ENCODE peak calls at places on chromosomes 11 and 22, in six cellular contexts. B is SK-N-SH, F is GM12878, S is A549, P is HepG2, U is K562. C is an unnamed sample.

GRCh38 chr11:99422581-99423434 is 402.1 kb downstream of the CNTN5 start:
- DNase-seq in B (no peak), F (no peak), S (no peak), P (no peak), U (no peak), C (peak)

GRCh38 chr11:62445314-62445740 is 26.5 kb downstream of the SCGB1A1 start:
- DNase-seq in B (no peak), F (no peak), S (no peak), P (no peak), U (no peak), C (peak)

GRCh38 chr11:69075421-69076128 is 26.8 kb downstream of the TPCN2 start:
- DNase-seq in B (no peak), F (no peak), S (no peak), P (no peak), U (peak), C (peak)

GRCh38 chr11:6414874-6415328 is 4.0 kb downstream of the APBB1 start:
- DNase-seq in B (no peak), F (no peak), S (no peak), P (no peak), U (no peak), C (no peak)

GRCh38 chr22:38864361-38865191 is 7.4 kb downstream of the CBX6 start:
- DNase-seq in B (no peak), F (no peak), S (no peak), P (no peak), U (no peak), C (no peak)

GRCh38 chr11:44446996-44447771 is 118.3 kb upstream of the CD82 start:
- DNase-seq in B (no peak), F (no peak), S (no peak), P (no peak), U (no peak), C (no peak)

GRCh38 chr22:30474121-30474520 is 2.3 kb upstream of the SEC14L3 start:
- DNase-seq in B (no peak), F (no peak), S (no peak), P (no peak), U (no peak), C (no peak)

GRCh38 chr22:35572552-35572951 is 31.9 kb downstream of the RASD2 start:
- DNase-seq in B (no peak), F (no peak), S (no peak), P (no peak), U (no peak), C (no peak)

GRCh38 chr22:35353318-35353717 is 27.6 kb upstream of the HMOX1 start:
- DNase-seq in B (no peak), F (no peak), S (no peak), P (no peak), U (no peak), C (no peak)

GRCh38 chr22:30566125-30566524 is 8.3 kb downstream of the GAL3ST1 start:
- DNase-seq in B (no peak), F (no peak), S (no peak), P (peak), U (no peak), C (no peak)

GRCh38 chr11:117319214-117319840 is 3.3 kb upstream of the BACE1 start:
- DNase-seq in B (no peak), F (no peak), S (no peak), P (no peak), U (no peak), C (peak)

GRCh38 chr11:122115520-122116343 is at the start of gene BLID:
- DNase-seq in B (no peak), F (no peak), S (no peak), P (peak), U (peak), C (peak)

GRCh38 chr11:18001191-18001590 is 11.7 kb downstream of the SERGEF start:
- DNase-seq in B (no peak), F (no peak), S (no peak), P (no peak), U (no peak), C (peak)
- TF ChIP-seq SMC3 in B (no peak), F (no peak), S (no peak), P (no peak), U (no peak), C (no peak)

GRCh38 chr11:33624082-33624481 is 76.5 kb downstream of the C11orf91 start:
- DNase-seq in B (no peak), F (no peak), S (no peak), P (no peak), U (no peak), C (no peak)
- TF ChIP-seq SMC3 in B (no peak), F (no peak), S (no peak), P (no peak), U (no peak), C (no peak)

GRCh38 chr11:1373536-1374214 is 16.1 kb upstream of the BRSK2 start:
- DNase-seq in B (peak), F (no peak), S (no peak), P (no peak), U (no peak), C (peak)
- TF ChIP-seq SMC3 in B (no peak), F (no peak), S (no peak), P (no peak), U (no peak), C (no peak)

DNA sequence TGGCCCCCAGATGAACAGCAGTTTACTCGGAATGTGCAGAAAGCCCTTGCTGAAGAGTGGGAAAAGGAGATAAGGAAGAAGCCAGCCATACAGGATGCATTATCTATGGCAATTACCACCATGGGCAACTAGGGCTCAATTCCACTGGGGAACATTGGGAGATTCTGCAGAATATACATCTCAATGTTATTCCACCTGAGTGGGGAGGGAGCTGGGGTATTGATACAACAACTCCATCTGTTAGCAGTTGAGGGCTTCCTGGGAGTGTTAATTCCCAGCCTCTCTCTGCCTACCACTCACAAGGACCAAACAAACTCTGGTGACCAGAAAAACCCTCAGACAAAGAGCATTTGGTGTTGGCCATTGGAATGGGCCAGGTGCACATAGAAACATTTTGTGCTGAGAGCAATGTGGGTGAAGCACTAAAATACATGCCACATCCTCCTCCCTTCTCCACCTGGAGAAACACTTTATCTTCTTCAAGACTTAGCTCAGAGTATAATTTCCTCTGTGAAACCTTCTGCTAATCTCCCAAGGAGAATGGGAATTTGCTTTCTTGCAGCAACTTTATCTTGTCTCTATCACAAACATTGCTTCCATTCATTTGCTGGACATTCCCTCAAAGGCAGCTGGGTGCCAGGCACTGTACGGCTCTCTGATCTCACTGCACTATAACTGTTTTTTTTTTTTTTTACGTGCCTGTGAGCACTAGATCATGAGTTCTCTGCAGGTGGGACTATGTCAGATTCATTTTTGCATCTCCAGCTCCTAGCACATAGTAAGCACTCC is 292.2 kb downstream of the MN1 start:
- DNase-seq in B (no peak), F (no peak), S (no peak), P (no peak), U (no peak), C (no peak)
- TF ChIP-seq SMC3 in B (no peak), F (no peak), S (no peak), P (no peak), U (no peak), C (no peak)

DNA sequence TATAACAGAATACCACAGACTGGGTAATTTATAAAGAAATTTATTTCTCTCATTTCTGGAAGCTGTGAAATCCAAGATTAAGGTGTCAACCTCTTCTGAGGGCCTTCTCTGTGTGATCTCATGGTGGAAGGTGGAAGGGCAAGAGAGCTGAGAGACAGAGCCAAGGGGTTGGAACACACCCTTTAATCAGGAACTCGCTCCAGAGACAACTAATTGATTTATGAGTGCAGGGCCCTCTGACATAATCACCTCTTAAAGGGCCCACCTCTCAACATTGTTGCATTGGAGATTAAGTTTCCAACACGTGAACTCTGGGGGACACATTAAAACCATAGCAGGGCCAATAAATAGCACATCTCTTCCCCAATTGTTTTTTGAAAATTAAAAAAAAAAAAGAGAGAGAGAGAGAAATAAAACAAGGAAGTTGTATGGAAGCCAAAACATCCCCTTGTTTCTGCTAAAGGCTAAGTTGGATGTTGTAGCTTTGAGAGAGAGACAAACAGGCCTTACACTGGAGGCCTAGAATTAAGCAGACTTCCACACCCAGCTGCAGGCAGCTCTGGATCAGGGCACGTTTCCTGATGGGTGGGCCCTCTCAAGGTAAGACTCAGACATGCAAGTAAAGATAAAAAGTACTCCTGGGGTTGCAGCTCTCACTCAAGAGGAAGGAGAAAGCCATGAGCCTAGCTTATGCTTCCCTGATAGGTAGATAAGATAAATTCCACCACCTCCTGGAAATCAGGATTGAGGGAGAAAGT is 64.1 kb upstream of the BIRC3 start:
- DNase-seq in B (no peak), F (no peak), S (no peak), P (no peak), U (peak), C (no peak)
- TF ChIP-seq SMC3 in B (no peak), F (no peak), S (no peak), P (no peak), U (no peak), C (no peak)

DNA sequence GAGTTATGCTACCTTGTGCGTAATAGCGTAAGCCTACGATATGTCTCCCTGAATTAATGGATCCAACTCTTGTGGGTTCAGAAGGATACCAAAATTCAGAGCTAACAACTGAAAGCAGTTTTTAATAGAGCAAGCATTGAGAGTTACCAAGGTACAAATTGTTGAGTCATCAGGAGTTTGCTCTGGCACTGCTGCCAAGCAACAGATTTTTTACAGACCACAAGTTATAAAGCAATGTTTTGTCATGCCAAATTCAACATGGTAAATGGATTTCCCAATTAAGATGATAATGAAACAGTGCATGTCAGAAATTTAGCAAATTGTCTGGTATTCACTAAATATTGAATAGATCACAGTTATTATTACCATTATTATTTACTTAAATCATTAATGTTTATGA is 295.6 kb downstream of the NELL1 start:
- DNase-seq in B (no peak), F (no peak), S (no peak), P (no peak), U (no peak), C (no peak)
- TF ChIP-seq SMC3 in B (no peak), F (no peak), S (no peak), P (no peak), U (no peak), C (no peak)

GRCh38 chr11:75719639-75720239 is 2.1 kb downstream of the MOGAT2 start:
- DNase-seq in B (no peak), F (no peak), S (no peak), P (peak), U (no peak), C (no peak)

GRCh38 chr11:75718406-75719088 is 909 bp downstream of the MOGAT2 start:
- DNase-seq in B (no peak), F (no peak), S (no peak), P (peak), U (no peak), C (no peak)

GRCh38 chr11:75717608-75718403 is at the start of gene MOGAT2:
- DNase-seq in B (no peak), F (no peak), S (no peak), P (no peak), U (no peak), C (no peak)

GRCh38 chr11:75720639-75721038 is 3.0 kb downstream of the MOGAT2 start:
- DNase-seq in B (no peak), F (no peak), S (no peak), P (no peak), U (no peak), C (no peak)

DNA sequence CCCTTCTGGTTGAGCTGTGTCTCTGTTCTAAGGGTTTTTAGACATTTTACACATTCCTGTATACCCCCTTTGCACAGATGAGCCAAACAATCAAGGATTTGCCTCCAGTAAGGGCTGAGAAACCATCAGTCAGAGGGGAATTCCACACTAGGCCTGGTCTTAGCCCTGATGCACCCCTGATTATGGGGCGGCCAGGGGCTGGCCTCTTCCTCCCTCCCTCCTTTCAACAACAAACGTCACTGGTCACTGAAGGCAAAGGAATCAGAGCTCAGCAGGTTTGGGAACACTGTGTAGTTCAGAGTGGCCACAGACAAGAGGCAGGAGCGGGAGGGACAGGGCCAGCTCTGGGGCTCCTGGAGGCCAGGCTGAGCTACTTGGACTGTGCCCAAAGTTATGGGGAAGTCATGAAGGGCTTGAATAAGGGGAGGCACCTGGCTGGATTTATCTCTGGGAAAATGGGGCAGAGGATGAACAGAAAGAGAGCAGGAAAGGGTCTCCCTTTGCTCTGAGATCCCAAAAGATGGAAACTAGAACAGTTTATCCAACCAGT is 1.5 kb downstream of the MOGAT2 start:
- DNase-seq in B (no peak), F (peak), S (no peak), P (peak), U (no peak), C (peak)
- TF ChIP-seq SMC3 in B (no peak), F (no peak), S (no peak), P (no peak), U (no peak), C (no peak)

DNA sequence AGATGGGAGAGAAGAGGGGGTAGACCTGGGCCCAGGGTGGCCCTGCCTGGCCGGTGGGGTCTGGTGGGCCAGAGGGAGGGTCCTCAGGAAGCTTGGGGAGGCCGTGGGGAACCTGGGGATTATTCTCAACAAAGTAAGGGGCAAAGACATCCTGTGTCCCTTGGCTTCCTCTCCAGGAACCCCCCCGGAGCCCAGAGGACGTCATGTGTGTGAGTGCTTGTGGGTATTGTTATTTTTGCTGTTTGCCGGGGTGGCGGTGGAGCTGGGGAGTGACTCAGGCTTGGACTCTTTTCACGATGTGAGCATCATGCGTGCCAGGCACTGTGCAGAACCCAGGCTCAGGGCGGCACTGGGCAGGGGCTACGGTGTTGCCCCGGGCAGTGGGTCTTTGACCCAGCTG is 982 bp upstream of the SHANK3 start:
- DNase-seq in B (no peak), F (no peak), S (no peak), P (no peak), U (no peak), C (no peak)
- TF ChIP-seq SMC3 in B (no peak), F (no peak), S (no peak), P (no peak), U (no peak), C (no peak)

DNA sequence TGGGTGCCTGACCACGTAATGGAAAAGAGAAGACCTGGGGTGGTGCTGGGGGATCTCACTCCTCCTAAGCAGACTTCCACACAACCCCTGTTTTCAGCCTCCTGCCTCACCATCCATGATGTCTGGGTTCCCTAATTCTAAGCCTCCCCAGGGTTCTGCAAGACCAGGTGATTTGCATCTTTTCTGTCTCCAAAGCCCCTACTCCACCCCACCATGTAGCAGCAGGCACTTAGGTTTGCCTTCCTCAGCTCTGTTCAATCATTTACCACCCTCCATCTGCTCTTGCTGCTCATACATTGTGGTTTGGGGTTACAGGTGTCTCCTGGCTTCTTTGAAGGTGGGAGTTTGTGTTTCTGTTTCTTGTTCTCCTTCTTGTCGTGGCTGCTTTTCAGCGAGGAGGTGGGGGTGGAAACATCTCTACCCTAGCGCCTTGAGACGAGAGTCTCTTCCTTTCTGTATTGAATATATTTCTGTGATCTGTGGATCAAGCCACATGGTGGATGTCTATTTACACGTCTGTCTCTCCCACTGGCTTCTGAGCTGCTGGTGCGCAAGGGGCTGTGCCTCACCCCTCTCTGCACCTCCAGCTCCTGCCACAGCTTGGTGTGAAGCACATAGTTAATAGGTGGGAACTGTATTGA is 6.6 kb upstream of the SSTR3 start:
- DNase-seq in B (no peak), F (peak), S (no peak), P (no peak), U (no peak), C (no peak)
- TF ChIP-seq SMC3 in B (no peak), F (no peak), S (no peak), P (no peak), U (no peak), C (no peak)